ENCODE peak calls at places on chromosomes 11 and 22, in six cellular contexts. One of them, this sample, is unnamed. For H3K4me1 and H3K9me3, the result is how much of the 10 kb centered on the place peaks cover.

GRCh38 chr11:130819561-130819960 is 96.7 kb downstream of the SNX19 start:
- DNase-seq in lung: no peak
- DNase-seq in esophagus muscularis mucosa: peak
- DNase-seq in breast epithelium: no peak
- DNase-seq in SK-N-SH: no peak
- DNase-seq in A673: peak
- DNase-seq in this sample: no peak

GRCh38 chr11:95248666-95249467 is 17.9 kb upstream of the SESN3 start:
- DNase-seq in esophagus muscularis mucosa: no peak
- DNase-seq in breast epithelium: no peak
- DNase-seq in lung: no peak
- DNase-seq in SK-N-SH: no peak
- DNase-seq in A673: no peak
- DNase-seq in this sample: no peak

GRCh38 chr22:46455453-46455852 is 82.0 kb downstream of the CELSR1 start:
- DNase-seq in SK-N-SH: no peak
- DNase-seq in lung: no peak
- DNase-seq in esophagus muscularis mucosa: no peak
- DNase-seq in breast epithelium: no peak
- DNase-seq in A673: no peak
- DNase-seq in this sample: no peak

GRCh38 chr11:34630544-34630943 is 9.7 kb downstream of the EHF start:
- DNase-seq in A673: no peak
- DNase-seq in breast epithelium: no peak
- DNase-seq in lung: no peak
- DNase-seq in SK-N-SH: no peak
- DNase-seq in esophagus muscularis mucosa: no peak
- DNase-seq in this sample: no peak

GRCh38 chr11:87223816-87224215 is 186.1 kb downstream of the TMEM135 start:
- DNase-seq in A673: no peak
- DNase-seq in breast epithelium: no peak
- DNase-seq in lung: no peak
- DNase-seq in esophagus muscularis mucosa: no peak
- DNase-seq in SK-N-SH: no peak
- DNase-seq in this sample: no peak

GRCh38 chr11:108985611-108986279 is 320.9 kb downstream of the DDX10 start:
- DNase-seq in breast epithelium: no peak
- DNase-seq in A673: peak
- DNase-seq in SK-N-SH: no peak
- DNase-seq in lung: no peak
- DNase-seq in esophagus muscularis mucosa: no peak
- DNase-seq in this sample: no peak

GRCh38 chr22:48089601-48090331 is 1327.3 kb downstream of the TBC1D22A start:
- DNase-seq in A673: peak
- DNase-seq in SK-N-SH: no peak
- DNase-seq in esophagus muscularis mucosa: no peak
- DNase-seq in lung: no peak
- DNase-seq in breast epithelium: peak
- DNase-seq in this sample: no peak

GRCh38 chr11:82403640-82404305 is 329.9 kb downstream of the FAM181B start:
- DNase-seq in breast epithelium: no peak
- DNase-seq in lung: no peak
- DNase-seq in A673: no peak
- DNase-seq in SK-N-SH: no peak
- DNase-seq in esophagus muscularis mucosa: no peak
- DNase-seq in this sample: no peak

GRCh38 chr11:17927041-17927440 is 85.8 kb downstream of the SERGEF start:
- DNase-seq in breast epithelium: no peak
- DNase-seq in SK-N-SH: no peak
- DNase-seq in A673: no peak
- DNase-seq in esophagus muscularis mucosa: peak
- DNase-seq in lung: no peak
- DNase-seq in this sample: no peak

GRCh38 chr22:29003975-29004646 is 57.5 kb downstream of the C22orf31 start:
- DNase-seq in breast epithelium: no peak
- DNase-seq in A673: no peak
- DNase-seq in lung: peak
- DNase-seq in esophagus muscularis mucosa: no peak
- DNase-seq in SK-N-SH: no peak
- DNase-seq in this sample: no peak
- H3K27ac ChIP-seq in breast epithelium: peak
- H3K27ac ChIP-seq in A673: no peak
- H3K27ac ChIP-seq in lung: no peak
- H3K27ac ChIP-seq in esophagus muscularis mucosa: peak
- H3K27ac ChIP-seq in SK-N-SH: no peak
- H3K27ac ChIP-seq in this sample: no peak

GRCh38 chr11:119315139-119316016 is 1.6 kb downstream of the MCAM start:
- DNase-seq in lung: no peak
- DNase-seq in breast epithelium: no peak
- DNase-seq in A673: peak
- DNase-seq in SK-N-SH: peak
- DNase-seq in esophagus muscularis mucosa: no peak
- DNase-seq in this sample: peak

GRCh38 chr11:119316729-119317591 is at the start of gene MCAM:
- DNase-seq in lung: no peak
- DNase-seq in breast epithelium: no peak
- DNase-seq in esophagus muscularis mucosa: no peak
- DNase-seq in A673: peak
- DNase-seq in SK-N-SH: peak
- DNase-seq in this sample: no peak

GRCh38 chr11:119316017-119316728 is 757 bp downstream of the MCAM start:
- DNase-seq in lung: no peak
- DNase-seq in breast epithelium: no peak
- DNase-seq in SK-N-SH: peak
- DNase-seq in esophagus muscularis mucosa: no peak
- DNase-seq in A673: peak
- DNase-seq in this sample: no peak

GRCh38 chr11:119317592-119318239 is 786 bp upstream of the MCAM start:
- DNase-seq in SK-N-SH: peak
- DNase-seq in A673: no peak
- DNase-seq in esophagus muscularis mucosa: no peak
- DNase-seq in breast epithelium: no peak
- DNase-seq in lung: no peak
- DNase-seq in this sample: no peak

DNA sequence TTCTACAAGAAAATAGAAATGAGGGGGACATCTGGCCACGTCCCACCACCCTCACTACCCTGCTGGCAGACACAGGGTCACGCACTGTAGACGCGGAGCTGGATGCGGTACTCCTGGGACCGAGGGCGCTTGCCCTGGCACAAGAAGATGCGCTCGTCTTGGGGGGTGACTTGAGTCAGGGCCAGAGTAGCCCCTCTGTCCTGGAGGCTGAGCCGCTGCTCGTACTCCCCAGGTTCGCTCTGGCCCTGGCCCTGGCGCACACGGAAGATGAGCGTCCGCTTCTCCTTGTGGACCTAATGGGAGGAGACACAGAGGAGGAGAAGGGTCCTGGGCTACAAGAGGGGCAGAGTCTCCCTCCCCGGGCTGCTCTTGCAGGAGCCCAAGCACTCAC is 2.2 kb downstream of the MCAM start:
- DNase-seq in esophagus muscularis mucosa: no peak
- DNase-seq in lung: no peak
- DNase-seq in breast epithelium: no peak
- DNase-seq in A673: no peak
- DNase-seq in SK-N-SH: peak
- DNase-seq in this sample: no peak
- H3K4me1 ChIP-seq in esophagus muscularis mucosa: half or more
- H3K4me1 ChIP-seq in lung: under half
- H3K4me1 ChIP-seq in breast epithelium: under half
- H3K4me1 ChIP-seq in A673: under half
- H3K4me1 ChIP-seq in SK-N-SH: under half
- H3K4me1 ChIP-seq in this sample: under half

GRCh38 chr11:78613053-78613813 is 38.6 kb upstream of the NARS2 start:
- DNase-seq in A673: no peak
- DNase-seq in SK-N-SH: no peak
- DNase-seq in breast epithelium: no peak
- DNase-seq in esophagus muscularis mucosa: no peak
- DNase-seq in lung: no peak
- DNase-seq in this sample: no peak
- H3K9me3 ChIP-seq in A673: under half
- H3K9me3 ChIP-seq in SK-N-SH: under half
- H3K9me3 ChIP-seq in breast epithelium: under half
- H3K9me3 ChIP-seq in esophagus muscularis mucosa: under half
- H3K9me3 ChIP-seq in lung: under half
- H3K9me3 ChIP-seq in this sample: under half

GRCh38 chr22:27870234-27871191 is 48.5 kb downstream of the PITPNB start:
- DNase-seq in breast epithelium: no peak
- DNase-seq in lung: no peak
- DNase-seq in esophagus muscularis mucosa: no peak
- DNase-seq in SK-N-SH: no peak
- DNase-seq in A673: no peak
- DNase-seq in this sample: no peak
- H3K27ac ChIP-seq in breast epithelium: peak
- H3K27ac ChIP-seq in lung: no peak
- H3K27ac ChIP-seq in esophagus muscularis mucosa: peak
- H3K27ac ChIP-seq in SK-N-SH: no peak
- H3K27ac ChIP-seq in A673: no peak
- H3K27ac ChIP-seq in this sample: no peak

GRCh38 chr11:64409278-64409677 is 50.3 kb downstream of the RPS6KA4 start:
- DNase-seq in A673: no peak
- DNase-seq in breast epithelium: no peak
- DNase-seq in lung: no peak
- DNase-seq in esophagus muscularis mucosa: no peak
- DNase-seq in SK-N-SH: no peak
- DNase-seq in this sample: no peak
- H3K4me1 ChIP-seq in A673: under half
- H3K4me1 ChIP-seq in breast epithelium: under half
- H3K4me1 ChIP-seq in lung: under half
- H3K4me1 ChIP-seq in esophagus muscularis mucosa: under half
- H3K4me1 ChIP-seq in SK-N-SH: under half
- H3K4me1 ChIP-seq in this sample: under half

GRCh38 chr11:119303227-119303718 is 13.7 kb downstream of the MCAM start:
- DNase-seq in A673: no peak
- DNase-seq in esophagus muscularis mucosa: no peak
- DNase-seq in lung: no peak
- DNase-seq in breast epithelium: no peak
- DNase-seq in SK-N-SH: no peak
- DNase-seq in this sample: no peak

GRCh38 chr11:119298726-119299125 is 18.2 kb downstream of the MCAM start:
- DNase-seq in breast epithelium: no peak
- DNase-seq in lung: no peak
- DNase-seq in A673: no peak
- DNase-seq in esophagus muscularis mucosa: no peak
- DNase-seq in SK-N-SH: no peak
- DNase-seq in this sample: no peak

GRCh38 chr11:119297938-119298337 is 19.0 kb downstream of the MCAM start:
- DNase-seq in SK-N-SH: no peak
- DNase-seq in breast epithelium: no peak
- DNase-seq in esophagus muscularis mucosa: no peak
- DNase-seq in A673: no peak
- DNase-seq in lung: no peak
- DNase-seq in this sample: no peak

GRCh38 chr11:119300198-119300964 is 16.5 kb downstream of the MCAM start:
- DNase-seq in SK-N-SH: peak
- DNase-seq in A673: no peak
- DNase-seq in breast epithelium: no peak
- DNase-seq in lung: no peak
- DNase-seq in esophagus muscularis mucosa: no peak
- DNase-seq in this sample: no peak

DNA sequence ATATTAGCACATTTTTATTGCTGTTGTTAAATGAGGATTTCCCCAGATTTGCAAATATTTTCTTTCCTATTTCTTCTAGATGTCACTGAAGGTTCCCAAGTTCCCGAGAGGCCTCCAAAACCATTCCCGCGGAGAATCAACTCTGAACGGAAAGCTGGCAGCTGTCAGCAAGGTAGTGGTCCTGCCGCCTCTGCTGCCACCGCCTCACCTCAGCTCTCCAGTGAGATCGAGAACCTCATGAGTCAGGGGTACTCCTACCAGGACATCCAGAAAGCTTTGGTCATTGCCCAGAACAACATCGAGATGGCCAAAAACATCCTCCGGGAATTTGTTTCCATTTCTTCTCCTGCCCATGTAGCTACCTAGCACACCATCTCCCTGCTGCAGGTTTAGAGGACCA is 17.5 kb downstream of the MCAM start:
- DNase-seq in A673: no peak
- DNase-seq in SK-N-SH: no peak
- DNase-seq in lung: no peak
- DNase-seq in esophagus muscularis mucosa: no peak
- DNase-seq in breast epithelium: no peak
- DNase-seq in this sample: no peak
- H3K9me3 ChIP-seq in A673: under half
- H3K9me3 ChIP-seq in SK-N-SH: under half
- H3K9me3 ChIP-seq in lung: under half
- H3K9me3 ChIP-seq in esophagus muscularis mucosa: under half
- H3K9me3 ChIP-seq in breast epithelium: under half
- H3K9me3 ChIP-seq in this sample: under half